ENCODE peak calls at places on chromosomes 4 and X, in four cellular contexts. P is SIG-M5, O is fibroblast of lung, V is MM.1S. Q is an unnamed sample.

GRCh38 chrX:150361777-150362351 is 1.3 kb upstream of the MAMLD1 start:
- DNase-seq in V (no peak), P (no peak), O (no peak), Q (no peak)

GRCh38 chrX:39335447-39336235 is 534.4 kb downstream of the MID1IP1 start:
- DNase-seq in P (no peak), V (no peak), O (no peak), Q (no peak)

GRCh38 chr4:42369489-42369888 is 27.8 kb upstream of the SHISA3 start:
- DNase-seq in V (no peak), P (no peak), O (no peak), Q (no peak)

GRCh38 chr4:165367040-165367439 is 11.8 kb upstream of the CPE start:
- DNase-seq in P (no peak), O (no peak), V (no peak), Q (no peak)

GRCh38 chrX:108313662-108314061 is 124.6 kb downstream of the COL4A6 start:
- DNase-seq in O (no peak), P (no peak), V (no peak), Q (no peak)

GRCh38 chr4:8916251-8916913 is 44.7 kb upstream of the HMX1 start:
- DNase-seq in O (no peak), P (no peak), V (no peak), Q (no peak)

GRCh38 chr4:30903493-30903892 is 183.3 kb downstream of the PCDH7 start:
- DNase-seq in O (peak; percentile 74), V (no peak), P (no peak), Q (no peak)

GRCh38 chrX:133935096-133935495 is 50.3 kb downstream of the GPC3 start:
- DNase-seq in O (no peak), V (no peak), P (no peak), Q (no peak)

GRCh38 chrX:130172127-130172834 is 519 bp downstream of the RAB33A start:
- DNase-seq in O (no peak), P (no peak), V (no peak), Q (no peak)

GRCh38 chrX:10414872-10415703 is 205.3 kb downstream of the MID1 start:
- DNase-seq in P (no peak), V (no peak), O (peak; percentile 24), Q (no peak)

GRCh38 chr4:108446554-108446953 is 173.8 kb upstream of the RPL34 start:
- DNase-seq in O (no peak), V (no peak), P (no peak), Q (no peak)

GRCh38 chrX:106912864-106913263 is 7.3 kb upstream of the CLDN2 start:
- DNase-seq in V (no peak), O (peak; percentile 45), P (no peak), Q (no peak)

GRCh38 chr4:8592366-8593267 is at the start of gene CPZ:
- DNase-seq in O (peak; percentile 11), V (no peak), P (no peak), Q (no peak)

GRCh38 chrX:41334866-41335589 is 1.1 kb downstream of the DDX3X start:
- DNase-seq in P (no peak), V (peak; percentile 34), O (peak; percentile 59), Q (peak; percentile 69)

Q was measured in GDM1.